ENCODE peak calls at places on chromosomes 12 and 14, in ten cellular contexts. Q, T, G, L, M, P, D, F, C and Y are unnamed samples.

GRCh38 chr12:3998968-3999792 is 126.0 kb upstream of the PARP11 start:
- DNase-seq in Q (no peak), T (no peak), G (no peak), L (no peak), M (no peak), P (no peak), D (no peak), F (no peak), C (peak), Y (peak)

GRCh38 chr12:121610239-121611149 is 15.8 kb upstream of the ORAI1 start:
- DNase-seq in Q (peak), T (no peak), G (peak), L (no peak), M (no peak), P (no peak), D (no peak), F (no peak), C (no peak), Y (no peak)

GRCh38 chr14:101108579-101109346 is 205.2 kb upstream of the RTL1 start:
- DNase-seq in Q (no peak), T (peak), G (no peak), L (no peak), M (no peak), P (no peak), D (no peak), F (no peak), C (no peak), Y (no peak)

GRCh38 chr12:526089-526488 is 66.3 kb downstream of the B4GALNT3 start:
- DNase-seq in Q (no peak), T (no peak), G (no peak), L (no peak), M (no peak), P (no peak), D (no peak), F (no peak), C (no peak), Y (no peak)

GRCh38 chr12:124525455-124525854 is 42.0 kb downstream of the NCOR2 start:
- DNase-seq in Q (no peak), T (no peak), G (no peak), L (no peak), M (no peak), P (no peak), D (no peak), F (no peak), C (no peak), Y (no peak)

GRCh38 chr12:122394626-122395194 is 27.8 kb downstream of the CLIP1 start:
- DNase-seq in Q (peak), T (peak), G (no peak), L (no peak), M (no peak), P (no peak), D (no peak), F (no peak), C (no peak), Y (no peak)

GRCh38 chr12:89138048-89138852 is 214.1 kb downstream of the DUSP6 start:
- DNase-seq in Q (peak), T (no peak), G (no peak), L (no peak), M (no peak), P (no peak), D (peak), F (no peak), C (no peak), Y (no peak)

GRCh38 chr12:10448236-10448635 is 4.9 kb downstream of the KLRC1 start:
- DNase-seq in Q (no peak), T (no peak), G (no peak), L (no peak), M (no peak), P (no peak), D (no peak), F (no peak), C (no peak), Y (no peak)

GRCh38 chr12:70180140-70180539 is 63.1 kb upstream of the CNOT2 start:
- DNase-seq in Q (no peak), T (no peak), G (no peak), L (no peak), M (peak), P (no peak), D (no peak), F (no peak), C (no peak), Y (no peak)

GRCh38 chr14:67934087-67934486 is 114.5 kb downstream of the RAD51B start:
- DNase-seq in Q (peak), T (no peak), G (peak), L (peak), M (peak), P (peak), D (no peak), F (no peak), C (peak), Y (no peak)